ENCODE peak calls at places on chromosomes 7 and 10, in five cellular contexts. L is neural progenitor cell, B is fibroblast of lung, N is tibial artery, Q is upper lobe of right lung. J is an unnamed sample.
A peak's percentile ranks its signal among the peaks of the same experiment; 100 is the strongest.

GRCh38 chr7:26151096-26151495 is 902 bp upstream of the NFE2L3 start:
- DNase-seq in L (no peak), B (no peak), N (no peak), Q (no peak), J (no peak)

GRCh38 chr7:44385384-44386138 is 60.2 kb upstream of the CAMK2B start:
- DNase-seq in L (no peak), B (no peak), N (peak; percentile 53), Q (no peak), J (no peak)

GRCh38 chr10:11609492-11610093 is 1.9 kb downstream of the USP6NL start:
- DNase-seq in L (no peak), B (peak; percentile 19), N (no peak), Q (no peak), J (no peak)

GRCh38 chr10:113457408-113457807 is 95.4 kb upstream of the HABP2 start:
- DNase-seq in L (no peak), B (no peak), N (no peak), Q (no peak), J (no peak)

GRCh38 chr7:107995184-107996071 is 7.5 kb downstream of the LAMB1 start:
- DNase-seq in L (peak; percentile 83), B (peak; percentile 81), N (no peak), Q (no peak), J (no peak)

GRCh38 chr10:96720422-96721206 is at the start of gene PIK3AP1:
- DNase-seq in L (peak; percentile 71), B (no peak), N (peak; percentile 70), Q (peak; percentile 88), J (peak; percentile 14)

GRCh38 chr7:42606217-42606905 is 305.5 kb downstream of the C7orf25 start:
- DNase-seq in L (no peak), B (peak; percentile 28), N (no peak), Q (no peak), J (no peak)

GRCh38 chr7:93426297-93426696 is 148.2 kb downstream of the CALCR start:
- DNase-seq in L (no peak), B (no peak), N (no peak), Q (no peak), J (no peak)

GRCh38 chr7:134919240-134919641 is 67.1 kb upstream of the AGBL3 start:
- DNase-seq in L (no peak), B (peak; percentile 27), N (no peak), Q (no peak), J (no peak)

GRCh38 chr7:4837814-4838625 is 23.8 kb downstream of the PAPOLB start:
- DNase-seq in L (peak; percentile 82), B (no peak), N (peak; percentile 50), Q (peak; percentile 54), J (no peak)

GRCh38 chr7:79453558-79454324 is at the start of gene MAGI2:
- DNase-seq in L (peak; percentile 78), B (peak; percentile 91), N (peak; percentile 96), Q (peak; percentile 90), J (no peak)

GRCh38 chr10:514137-514671 is 175.3 kb downstream of the DIP2C start:
- DNase-seq in L (no peak), B (no peak), N (peak; percentile 77), Q (peak; percentile 73), J (no peak)

GRCh38 chr7:74026406-74027123 is 1.4 kb upstream of the ELN start:
- DNase-seq in L (peak; percentile 76), B (peak; percentile 58), N (peak; percentile 94), Q (peak; percentile 87), J (peak; percentile 40)

GRCh38 chr10:112151640-112152039 is 31.9 kb downstream of the GPAM start:
- DNase-seq in L (no peak), B (no peak), N (no peak), Q (no peak), J (no peak)

GRCh38 chr10:106043833-106044232 is 1120.7 kb downstream of the SORCS1 start:
- DNase-seq in L (no peak), B (no peak), N (no peak), Q (no peak), J (no peak)

GRCh38 chr7:64562621-64563275 is at the start of gene ZNF680:
- DNase-seq in L (no peak), B (peak; percentile 93), N (peak; percentile 99), Q (peak; percentile 95), J (peak; percentile 82)
- H3K9me3 ChIP-seq in L (peaks cover 15% of the 10 kb centered on the region), B (no peaks in the 10 kb centered on the region), N (no peaks in the 10 kb centered on the region), Q (no peaks in the 10 kb centered on the region), J (no peaks in the 10 kb centered on the region)

GRCh38 chr7:158410720-158411119 is 176.9 kb downstream of the PTPRN2 start:
- DNase-seq in L (no peak), B (no peak), N (peak; percentile 56), Q (peak; percentile 60), J (no peak)
- H3K9me3 ChIP-seq in L (no peaks in the 10 kb centered on the region), B (no peaks in the 10 kb centered on the region), N (no peaks in the 10 kb centered on the region), Q (no peaks in the 10 kb centered on the region), J (peaks cover 2% of the 10 kb centered on the region)

DNA sequence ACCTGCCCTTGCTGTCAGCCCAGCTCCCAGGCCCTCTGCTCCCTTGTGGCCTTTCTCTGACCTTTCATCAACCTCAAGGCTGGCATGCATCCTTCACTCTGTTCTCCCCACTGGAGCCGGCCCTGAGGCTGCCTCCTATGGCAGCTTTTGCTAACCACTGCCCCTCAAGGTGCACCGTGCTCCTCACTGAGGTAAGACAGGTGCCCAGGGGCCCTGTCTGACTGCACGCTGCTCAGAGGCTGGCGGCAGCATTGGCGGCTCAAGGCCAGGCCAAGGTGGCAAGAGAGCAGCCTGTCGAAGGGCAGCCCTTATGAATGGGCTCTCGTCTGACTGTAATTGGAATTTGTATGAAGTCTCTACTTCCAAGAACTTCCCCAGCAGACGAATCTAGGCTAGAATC is 172.6 kb downstream of the ZNF248 start:
- DNase-seq in L (no peak), B (no peak), N (no peak), Q (no peak), J (no peak)
- H3K9me3 ChIP-seq in L (peaks cover 3% of the 10 kb centered on the region), B (no peaks in the 10 kb centered on the region), N (no peaks in the 10 kb centered on the region), Q (no peaks in the 10 kb centered on the region), J (no peaks in the 10 kb centered on the region)

GRCh38 chr7:64999165-65000004 is 7.1 kb downstream of the ERV3-1 start:
- DNase-seq in L (no peak), B (peak; percentile 57), N (no peak), Q (no peak), J (no peak)

GRCh38 chr7:64997164-64997908 is 6.5 kb upstream of the ZNF117 start:
- DNase-seq in L (no peak), B (no peak), N (no peak), Q (no peak), J (no peak)

GRCh38 chr7:64998865-64999164 is 7.7 kb downstream of the ERV3-1 start:
- DNase-seq in L (no peak), B (no peak), N (no peak), Q (no peak), J (no peak)

GRCh38 chr7:64996305-64996704 is 5.5 kb upstream of the ZNF117 start:
- DNase-seq in L (no peak), B (no peak), N (no peak), Q (no peak), J (no peak)

DNA sequence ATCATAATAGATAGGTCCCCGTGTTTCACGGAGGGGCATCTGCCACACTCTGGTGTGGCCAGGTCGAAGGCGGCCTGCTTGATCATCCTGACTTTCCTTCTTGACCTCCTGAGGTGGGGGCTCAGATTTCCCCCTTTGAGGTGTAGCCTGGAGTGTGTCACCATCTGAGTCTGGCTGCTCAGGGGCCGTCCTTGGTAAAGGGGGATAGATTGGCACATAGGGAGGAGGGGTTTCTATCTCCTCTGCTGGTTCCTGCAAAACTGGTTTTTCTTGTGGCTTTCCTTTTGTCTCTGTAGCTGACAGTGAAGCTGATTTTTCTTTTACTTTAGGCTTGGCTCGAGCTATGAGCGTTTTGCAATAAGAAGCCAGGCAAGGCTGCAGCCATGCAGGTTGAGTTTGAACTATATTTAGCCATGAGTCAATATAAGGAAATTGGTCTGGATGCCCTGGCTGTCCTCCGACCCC is 7.1 kb upstream of the ZNF117 start:
- DNase-seq in L (no peak), B (peak; percentile 26), N (no peak), Q (no peak), J (no peak)
- H3K9me3 ChIP-seq in L (peaks cover 22% of the 10 kb centered on the region), B (no peaks in the 10 kb centered on the region), N (peaks cover 7% of the 10 kb centered on the region), Q (peaks cover 18% of the 10 kb centered on the region), J (peaks cover 6% of the 10 kb centered on the region)

GRCh38 chr10:43012578-43012977 is 64.3 kb upstream of the RET start:
- DNase-seq in L (no peak), B (no peak), N (no peak), Q (no peak), J (no peak)

GRCh38 chr10:43013065-43013464 is 63.8 kb upstream of the RET start:
- DNase-seq in L (no peak), B (no peak), N (no peak), Q (no peak), J (no peak)
- H3K9me3 ChIP-seq in L (peaks cover 2% of the 10 kb centered on the region), B (no peaks in the 10 kb centered on the region), N (no peaks in the 10 kb centered on the region), Q (no peaks in the 10 kb centered on the region), J (no peaks in the 10 kb centered on the region)

DNA sequence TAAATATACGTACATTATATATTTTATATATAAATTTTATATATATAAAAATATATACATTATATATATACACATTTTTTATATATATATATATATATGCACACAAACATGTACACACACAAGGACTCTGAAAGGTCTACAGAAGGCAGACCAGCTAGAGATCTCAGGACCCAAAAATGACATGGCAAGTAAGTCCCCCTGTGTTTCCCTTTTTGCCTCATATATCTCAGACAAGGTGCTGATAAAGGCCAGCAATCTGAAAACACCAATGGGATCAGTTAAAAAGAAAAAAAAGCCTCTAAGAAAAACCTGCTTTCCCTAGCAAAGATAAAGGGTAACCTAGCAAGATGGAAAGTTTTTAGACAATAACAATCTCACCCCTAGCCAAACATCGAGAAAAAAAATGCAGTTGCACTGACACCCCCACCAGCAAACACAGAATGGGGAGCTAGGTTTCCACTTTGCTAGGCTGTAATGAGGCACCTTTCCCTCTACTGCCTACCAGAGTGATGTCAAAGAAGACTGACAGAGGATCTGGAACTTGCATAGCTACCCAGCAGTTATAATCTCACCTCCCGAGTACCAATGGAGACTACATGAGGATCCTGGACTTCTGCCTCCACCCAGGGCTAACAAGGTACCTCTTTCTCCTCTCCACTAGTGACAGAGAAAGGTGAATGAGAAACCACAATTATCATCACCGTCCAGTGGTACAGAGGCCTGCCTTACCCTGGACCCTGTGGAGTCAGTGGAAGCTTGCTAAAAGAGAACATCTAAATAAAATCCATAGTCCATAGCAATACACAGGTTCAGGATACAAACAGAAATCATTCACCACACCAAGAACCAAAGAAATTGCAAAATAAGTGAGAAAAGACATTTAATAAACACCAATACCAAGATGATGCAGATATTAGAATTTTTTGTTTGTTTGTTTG is 240.8 kb downstream of the ARHGAP12 start:
- DNase-seq in L (no peak), B (no peak), N (no peak), Q (no peak), J (no peak)
- H3K9me3 ChIP-seq in L (peaks cover 19% of the 10 kb centered on the region), B (no peaks in the 10 kb centered on the region), N (peaks cover 17% of the 10 kb centered on the region), Q (peaks cover 13% of the 10 kb centered on the region), J (no peaks in the 10 kb centered on the region)